ENCODE peak calls at places on chromosomes 5 and 9, in four cellular contexts. K is IMR-90, Y is spleen, R is neural progenitor cell. C is an unnamed sample. For H3K27me3, the result is how much of the 10 kb centered on the place peaks cover.

GRCh38 chr5:64229163-64229774 is 63.6 kb downstream of the RNF180 start:
- DNase-seq in K (peak), R (peak), Y (no peak), C (no peak)

GRCh38 chr9:91166796-91167366 is 194.8 kb downstream of the AUH start:
- DNase-seq in R (no peak), K (peak), Y (no peak), C (no peak)

GRCh38 chr9:96612105-96612965 is 7.3 kb downstream of the CDC14B start:
- DNase-seq in Y (no peak), R (peak), K (peak), C (peak)

GRCh38 chr9:131397100-131397790 is 3.4 kb downstream of the PRRC2B start:
- DNase-seq in Y (no peak), R (peak), K (peak), C (no peak)

GRCh38 chr5:136036991-136037705 is 8.4 kb downstream of the TGFBI start:
- DNase-seq in K (peak), Y (peak), R (no peak), C (no peak)

GRCh38 chr5:142295084-142295758 is 29.6 kb downstream of the SPRY4 start:
- DNase-seq in R (no peak), K (peak), Y (no peak), C (no peak)

GRCh38 chr9:124077915-124078572 is 66.5 kb downstream of the LHX2 start:
- DNase-seq in Y (no peak), R (no peak), K (no peak), C (no peak)

GRCh38 chr9:107971241-107971640 is 481.7 kb upstream of the KLF4 start:
- DNase-seq in R (no peak), K (no peak), Y (no peak), C (no peak)

GRCh38 chr5:61623401-61624069 is 291.5 kb downstream of the ZSWIM6 start:
- DNase-seq in R (peak), K (no peak), Y (no peak), C (no peak)

GRCh38 chr5:96975656-96976055 is 39.8 kb downstream of the LNPEP start:
- DNase-seq in K (peak), R (no peak), Y (no peak), C (no peak)

DNA sequence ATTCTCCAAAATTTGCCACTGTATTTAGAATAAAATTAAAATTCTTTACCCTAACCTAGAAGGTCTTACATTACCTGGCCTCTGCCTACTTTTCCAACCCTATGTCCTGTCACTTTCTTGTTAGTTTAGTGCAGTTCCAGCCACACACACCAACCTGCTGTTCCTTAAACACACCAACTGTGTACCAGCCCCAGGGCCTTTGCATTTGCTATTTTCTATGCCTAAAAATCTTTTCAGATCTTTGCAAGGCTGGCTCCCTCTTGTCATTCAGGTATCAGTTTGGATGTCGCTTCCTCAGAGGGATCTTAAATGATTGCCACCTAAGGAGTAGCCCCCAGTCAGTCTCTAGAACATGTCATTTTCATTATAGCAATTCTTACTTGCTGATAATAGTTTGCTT is 17.7 kb upstream of the NRG2 start:
- DNase-seq in Y (no peak), K (no peak), R (no peak), C (no peak)
- H3K27me3 ChIP-seq in Y (under half), K (under half), R (half or more), C (under half)

GRCh38 chr5:125011982-125012381 is 265.5 kb upstream of the ZNF608 start:
- DNase-seq in Y (no peak), R (no peak), K (no peak), C (no peak)
- H3K27ac ChIP-seq in Y (no peak), R (no peak), K (no peak), C (no peak)

DNA sequence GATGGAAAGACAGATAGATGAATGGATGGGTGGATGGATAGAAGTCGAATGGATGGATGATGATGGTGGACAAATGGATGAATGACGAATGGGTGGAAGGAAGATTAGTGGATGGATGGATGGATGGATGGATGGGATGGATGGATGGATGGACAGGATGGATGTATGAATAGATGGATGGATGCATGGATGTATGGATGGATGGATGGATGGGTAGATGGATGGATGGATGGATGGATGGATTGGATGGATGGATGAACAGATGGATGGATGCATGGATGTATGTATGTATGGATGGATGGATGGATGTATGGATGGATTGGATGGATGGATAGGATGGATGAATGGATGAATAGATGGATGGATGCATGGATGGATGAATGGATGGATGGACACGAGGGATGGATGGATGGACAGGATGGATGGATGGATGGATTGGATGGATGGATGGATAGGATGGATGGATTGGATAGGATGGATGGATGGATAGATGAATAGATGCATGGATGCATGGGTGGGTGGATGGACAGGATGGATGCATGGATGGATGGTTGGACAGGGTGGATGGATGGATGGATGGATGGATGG is 52.4 kb downstream of the DUSP1 start:
- DNase-seq in Y (no peak), R (no peak), K (no peak), C (no peak)
- TF ChIP-seq CTCF in Y (no peak), R (no peak), K (no peak), C (no peak)

GRCh38 chr5:77892061-77893010 is 116.2 kb upstream of the TBCA start:
- DNase-seq in K (no peak), Y (no peak), R (no peak), C (no peak)
- H3K27me3 ChIP-seq in K (under half), Y (under half), R (under half), C (under half)

GRCh38 chr5:10199700-10200099 is 50.0 kb downstream of the ATPSCKMT start:
- DNase-seq in R (no peak), K (no peak), Y (no peak), C (no peak)

GRCh38 chr5:10192309-10192708 is 57.4 kb downstream of the ATPSCKMT start:
- DNase-seq in K (peak), R (no peak), Y (no peak), C (no peak)

GRCh38 chr5:10198021-10198420 is 51.7 kb downstream of the ATPSCKMT start:
- DNase-seq in Y (no peak), K (no peak), R (no peak), C (no peak)

DNA sequence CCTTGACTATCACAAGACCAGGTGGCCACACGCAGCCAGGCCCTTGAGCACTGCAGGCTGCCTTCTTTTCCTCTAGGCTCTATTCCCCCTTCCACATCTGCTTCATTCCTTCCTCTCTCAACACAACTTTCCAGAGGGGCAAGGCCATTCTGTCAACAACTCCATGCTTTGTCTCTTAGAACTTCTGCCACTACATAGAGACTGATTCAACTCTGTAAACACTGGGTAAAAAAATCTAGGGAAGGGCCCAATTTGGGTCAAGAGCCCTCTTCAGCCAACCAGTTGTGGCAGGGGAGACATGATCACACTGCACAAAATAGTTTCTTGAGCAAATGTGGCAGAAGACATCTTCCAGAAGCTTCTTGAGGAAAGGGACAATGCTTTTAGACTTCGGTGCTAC is 55.6 kb downstream of the ATPSCKMT start:
- DNase-seq in K (no peak), R (no peak), Y (no peak), C (no peak)
- H3K27ac ChIP-seq in K (no peak), R (no peak), Y (no peak), C (no peak)

DNA sequence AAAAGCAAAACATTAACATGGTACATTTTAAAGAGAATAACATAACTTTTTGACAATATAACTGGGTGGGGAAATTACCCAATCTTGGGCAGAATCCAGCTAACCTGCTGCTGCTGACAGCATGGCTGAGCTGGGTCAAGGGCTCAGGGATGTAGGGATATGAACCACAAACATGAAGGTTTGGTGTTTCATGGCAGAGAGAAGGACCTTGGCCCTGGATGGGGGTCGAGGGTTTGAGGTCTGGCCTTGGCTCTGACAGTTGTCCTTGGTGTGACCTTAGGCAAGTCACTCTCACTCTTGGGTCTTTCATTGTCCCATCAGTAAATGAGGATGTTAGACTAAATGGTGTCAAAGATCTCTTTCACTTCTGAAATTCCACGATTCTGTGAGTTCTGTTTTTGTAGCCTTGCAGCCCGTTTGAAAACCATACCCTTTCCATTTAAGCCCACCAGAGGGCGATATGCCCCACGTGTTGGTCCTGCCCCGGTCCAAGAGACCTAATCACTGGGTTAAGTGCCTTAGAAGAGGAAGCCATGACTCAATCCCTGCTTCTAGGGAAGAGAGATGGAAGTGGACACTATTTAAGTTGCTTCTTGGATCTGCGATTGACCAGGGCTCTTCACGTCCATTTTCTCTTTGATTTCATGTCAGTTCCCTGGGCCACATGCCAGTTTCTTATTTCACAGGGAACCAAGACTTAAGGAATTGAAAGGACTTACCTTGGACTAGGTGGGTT is 56.8 kb upstream of the TEX48 start:
- DNase-seq in Y (peak), R (peak), K (peak), C (peak)
- TF ChIP-seq CTCF in Y (peak), R (peak), K (peak), C (peak)

GRCh38 chr9:36755019-36755418 is 182.3 kb downstream of the MELK start:
- DNase-seq in K (no peak), R (no peak), Y (no peak), C (no peak)
- H3K27me3 ChIP-seq in K (under half), R (half or more), Y (under half), C (under half)

DNA sequence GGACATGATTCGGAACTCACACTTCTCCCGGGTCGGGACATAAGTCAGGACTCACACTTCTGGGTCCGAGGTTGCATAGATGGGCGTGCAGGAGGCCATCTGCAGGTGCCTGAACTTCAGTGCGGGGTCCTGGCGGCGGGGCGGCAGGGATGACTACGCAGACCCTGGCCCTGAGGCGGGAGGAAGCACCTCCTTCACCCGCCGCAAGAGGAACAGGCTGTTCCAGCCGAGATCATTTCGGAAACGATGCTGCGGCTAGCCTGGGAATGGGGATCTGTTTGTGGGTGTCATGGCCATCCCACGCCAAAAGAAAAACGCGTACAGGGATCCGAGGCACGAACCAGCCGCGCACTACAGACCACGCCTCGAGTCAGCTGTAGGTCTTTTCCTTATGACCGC is 196.6 kb downstream of the TTLL11 start:
- DNase-seq in R (no peak), K (no peak), Y (no peak), C (no peak)
- H3K27ac ChIP-seq in R (no peak), K (no peak), Y (no peak), C (no peak)